ENCODE peak calls at places on chromosome 17, in five cellular contexts. D, U, Z, A and Y are unnamed samples.

GRCh38 chr17:45386180-45386579 is 46.5 kb downstream of the ARHGAP27 start:
- DNase-seq in D (no peak), U (no peak), Z (no peak), A (no peak), Y (no peak)

GRCh38 chr17:38798614-38799500 is 499 bp downstream of the PIP4K2B start:
- DNase-seq in D (no peak), U (no peak), Z (peak; percentile 62), A (no peak), Y (peak; percentile 59)

GRCh38 chr17:17509601-17510425 is 13.6 kb upstream of the RASD1 start:
- DNase-seq in D (no peak), U (no peak), Z (no peak), A (no peak), Y (no peak)

GRCh38 chr17:29039764-29040598 is 3.0 kb upstream of the PIPOX start:
- DNase-seq in D (peak; percentile 33), U (no peak), Z (no peak), A (peak; percentile 83), Y (no peak)

GRCh38 chr17:45149669-45150603 is 1.7 kb downstream of the HEXIM1 start:
- DNase-seq in D (peak; percentile 79), U (no peak), Z (peak; percentile 76), A (no peak), Y (peak; percentile 66)

GRCh38 chr17:4249452-4250029 is 14.2 kb downstream of the ANKFY1 start:
- DNase-seq in D (no peak), U (no peak), Z (no peak), A (peak; percentile 32), Y (peak; percentile 23)

GRCh38 chr17:80000136-80000535 is 35.5 kb downstream of the TBC1D16 start:
- DNase-seq in D (no peak), U (no peak), Z (no peak), A (no peak), Y (no peak)

GRCh38 chr17:7225711-7226331 is 6.1 kb downstream of the ACADVL start:
- DNase-seq in D (no peak), U (no peak), Z (no peak), A (no peak), Y (no peak)

GRCh38 chr17:77966476-77966875 is 8.0 kb downstream of the TNRC6C start:
- DNase-seq in D (no peak), U (no peak), Z (no peak), A (no peak), Y (no peak)

GRCh38 chr17:7673239-7673638 is 14.1 kb downstream of the TP53 start:
- DNase-seq in D (no peak), U (no peak), Z (peak; percentile 15), A (no peak), Y (peak; percentile 15)

GRCh38 chr17:38464251-38464722 is 36.0 kb downstream of the ARHGAP23 start:
- DNase-seq in D (no peak), U (no peak), Z (no peak), A (no peak), Y (no peak)

GRCh38 chr17:81043319-81043724 is 8.4 kb downstream of the BAIAP2 start:
- DNase-seq in D (no peak), U (no peak), Z (no peak), A (no peak), Y (no peak)